ENCODE peak calls at places on chromosomes 16 and 17, in five cellular contexts. One of them, this sample, is unnamed.

GRCh38 chr17:37671813-37672544 is 28.7 kb upstream of the DDX52 start:
- DNase-seq in sciatic nerve: no peak
- DNase-seq in activated naive CD4-positive, alpha-beta T cell: no peak
- DNase-seq in epithelial cell of prostate: peak; percentile 63
- DNase-seq in stimulated activated naive CD8-positive, alpha-beta T cell treated with anti-CD3 and anti-CD28 coated beads, Interleukin-15, Interleukin-2, amounts not matched to agents 100 U/mL and 50 U/mL, for 24 hours: no peak
- DNase-seq in this sample: peak; percentile 67

GRCh38 chr17:18261146-18261515 is 669 bp downstream of the MIEF2 start:
- DNase-seq in sciatic nerve: no peak
- DNase-seq in stimulated activated naive CD8-positive, alpha-beta T cell treated with anti-CD3 and anti-CD28 coated beads, Interleukin-15, Interleukin-2, amounts not matched to agents 100 U/mL and 50 U/mL, for 24 hours: peak; percentile 57
- DNase-seq in epithelial cell of prostate: no peak
- DNase-seq in activated naive CD4-positive, alpha-beta T cell: no peak
- DNase-seq in this sample: peak; percentile 52

GRCh38 chr16:30567991-30568638 is 3.4 kb downstream of the ZNF688 start:
- DNase-seq in sciatic nerve: no peak
- DNase-seq in stimulated activated naive CD8-positive, alpha-beta T cell treated with anti-CD3 and anti-CD28 coated beads, Interleukin-15, Interleukin-2, amounts not matched to agents 100 U/mL and 50 U/mL, for 24 hours: peak; percentile 37
- DNase-seq in activated naive CD4-positive, alpha-beta T cell: peak; percentile 31
- DNase-seq in epithelial cell of prostate: peak; percentile 95
- DNase-seq in this sample: peak; percentile 40

GRCh38 chr17:74748529-74749261 is at the start of gene NHERF1:
- DNase-seq in stimulated activated naive CD8-positive, alpha-beta T cell treated with anti-CD3 and anti-CD28 coated beads, Interleukin-15, Interleukin-2, amounts not matched to agents 100 U/mL and 50 U/mL, for 24 hours: peak; percentile 97
- DNase-seq in activated naive CD4-positive, alpha-beta T cell: peak; percentile 84
- DNase-seq in sciatic nerve: peak; percentile 97
- DNase-seq in epithelial cell of prostate: peak; percentile 65
- DNase-seq in this sample: peak; percentile 93

GRCh38 chr17:29573871-29574731 is 5.6 kb downstream of the TP53I13 start:
- DNase-seq in epithelial cell of prostate: no peak
- DNase-seq in sciatic nerve: peak; percentile 56
- DNase-seq in activated naive CD4-positive, alpha-beta T cell: no peak
- DNase-seq in stimulated activated naive CD8-positive, alpha-beta T cell treated with anti-CD3 and anti-CD28 coated beads, Interleukin-15, Interleukin-2, amounts not matched to agents 100 U/mL and 50 U/mL, for 24 hours: no peak
- DNase-seq in this sample: no peak

GRCh38 chr17:34391241-34391640 is 28.2 kb upstream of the CCL1 start:
- DNase-seq in epithelial cell of prostate: no peak
- DNase-seq in stimulated activated naive CD8-positive, alpha-beta T cell treated with anti-CD3 and anti-CD28 coated beads, Interleukin-15, Interleukin-2, amounts not matched to agents 100 U/mL and 50 U/mL, for 24 hours: no peak
- DNase-seq in activated naive CD4-positive, alpha-beta T cell: no peak
- DNase-seq in sciatic nerve: no peak
- DNase-seq in this sample: no peak

GRCh38 chr17:15483416-15483815 is 16.0 kb upstream of the CDRT4 start:
- DNase-seq in epithelial cell of prostate: no peak
- DNase-seq in stimulated activated naive CD8-positive, alpha-beta T cell treated with anti-CD3 and anti-CD28 coated beads, Interleukin-15, Interleukin-2, amounts not matched to agents 100 U/mL and 50 U/mL, for 24 hours: no peak
- DNase-seq in sciatic nerve: no peak
- DNase-seq in activated naive CD4-positive, alpha-beta T cell: no peak
- DNase-seq in this sample: no peak

GRCh38 chr17:30477758-30478115 is 529 bp downstream of the GOSR1 start:
- DNase-seq in epithelial cell of prostate: no peak
- DNase-seq in stimulated activated naive CD8-positive, alpha-beta T cell treated with anti-CD3 and anti-CD28 coated beads, Interleukin-15, Interleukin-2, amounts not matched to agents 100 U/mL and 50 U/mL, for 24 hours: no peak
- DNase-seq in sciatic nerve: no peak
- DNase-seq in activated naive CD4-positive, alpha-beta T cell: no peak
- DNase-seq in this sample: no peak

GRCh38 chr16:58649707-58650106 is 20.1 kb upstream of the CNOT1 start:
- DNase-seq in sciatic nerve: no peak
- DNase-seq in stimulated activated naive CD8-positive, alpha-beta T cell treated with anti-CD3 and anti-CD28 coated beads, Interleukin-15, Interleukin-2, amounts not matched to agents 100 U/mL and 50 U/mL, for 24 hours: no peak
- DNase-seq in activated naive CD4-positive, alpha-beta T cell: no peak
- DNase-seq in epithelial cell of prostate: no peak
- DNase-seq in this sample: no peak

This sample was measured in Caco-2.